ENCODE peak calls at places on chromosomes 7 and 10, in seven cellular contexts. One of them, this sample, is unnamed.

GRCh38 chr7:18086165-18087030 is 58.8 kb upstream of the PRPS1L1 start:
- DNase-seq in PC-3: peak; percentile 36
- DNase-seq in H1: peak; percentile 69
- DNase-seq in upper lobe of right lung: peak; percentile 66
- DNase-seq in RWPE1: peak; percentile 30
- DNase-seq in PC-9: no peak
- DNase-seq in mesendoderm: peak; percentile 34
- DNase-seq in this sample: no peak

GRCh38 chr10:100529473-100530298 is at the start of gene NDUFB8:
- DNase-seq in PC-9: peak; percentile 37
- DNase-seq in H1: peak; percentile 95
- DNase-seq in PC-3: peak; percentile 76
- DNase-seq in upper lobe of right lung: peak; percentile 94
- DNase-seq in RWPE1: peak; percentile 83
- DNase-seq in mesendoderm: peak; percentile 89
- DNase-seq in this sample: peak; percentile 56

GRCh38 chr10:76176166-76176550 is 744.7 kb downstream of the LRMDA start:
- DNase-seq in mesendoderm: no peak
- DNase-seq in H1: no peak
- DNase-seq in PC-9: no peak
- DNase-seq in upper lobe of right lung: no peak
- DNase-seq in PC-3: no peak
- DNase-seq in RWPE1: no peak
- DNase-seq in this sample: no peak

GRCh38 chr10:125011926-125012705 is 70.2 kb downstream of the ZRANB1 start:
- DNase-seq in upper lobe of right lung: no peak
- DNase-seq in PC-9: no peak
- DNase-seq in RWPE1: peak; percentile 63
- DNase-seq in PC-3: no peak
- DNase-seq in H1: no peak
- DNase-seq in mesendoderm: no peak
- DNase-seq in this sample: no peak

GRCh38 chr7:127566242-127566641 is 19.2 kb downstream of the GCC1 start:
- DNase-seq in H1: no peak
- DNase-seq in PC-9: no peak
- DNase-seq in mesendoderm: no peak
- DNase-seq in PC-3: no peak
- DNase-seq in upper lobe of right lung: no peak
- DNase-seq in RWPE1: no peak
- DNase-seq in this sample: no peak

GRCh38 chr10:51786684-51787035 is 87.3 kb upstream of the CSTF2T start:
- DNase-seq in RWPE1: no peak
- DNase-seq in H1: no peak
- DNase-seq in upper lobe of right lung: no peak
- DNase-seq in PC-3: no peak
- DNase-seq in mesendoderm: no peak
- DNase-seq in PC-9: no peak
- DNase-seq in this sample: no peak

GRCh38 chr7:141369422-141369821 is 181.8 kb upstream of the AGK start:
- DNase-seq in upper lobe of right lung: no peak
- DNase-seq in PC-9: no peak
- DNase-seq in H1: no peak
- DNase-seq in mesendoderm: no peak
- DNase-seq in PC-3: no peak
- DNase-seq in RWPE1: no peak
- DNase-seq in this sample: no peak

GRCh38 chr10:107966817-107967216 is 802.3 kb upstream of the SORCS1 start:
- DNase-seq in PC-9: no peak
- DNase-seq in mesendoderm: no peak
- DNase-seq in PC-3: peak; percentile 30
- DNase-seq in RWPE1: no peak
- DNase-seq in H1: no peak
- DNase-seq in upper lobe of right lung: no peak
- DNase-seq in this sample: no peak

GRCh38 chr7:158824028-158824427 is 5.3 kb downstream of the ESYT2 start:
- DNase-seq in RWPE1: no peak
- DNase-seq in H1: no peak
- DNase-seq in PC-9: no peak
- DNase-seq in upper lobe of right lung: no peak
- DNase-seq in mesendoderm: no peak
- DNase-seq in PC-3: no peak
- DNase-seq in this sample: no peak

GRCh38 chr7:150927954-150928340 is 50.2 kb downstream of the KCNH2 start:
- DNase-seq in PC-3: peak; percentile 19
- DNase-seq in mesendoderm: peak; percentile 19
- DNase-seq in upper lobe of right lung: no peak
- DNase-seq in H1: no peak
- DNase-seq in PC-9: no peak
- DNase-seq in RWPE1: peak; percentile 21
- DNase-seq in this sample: no peak

DNA sequence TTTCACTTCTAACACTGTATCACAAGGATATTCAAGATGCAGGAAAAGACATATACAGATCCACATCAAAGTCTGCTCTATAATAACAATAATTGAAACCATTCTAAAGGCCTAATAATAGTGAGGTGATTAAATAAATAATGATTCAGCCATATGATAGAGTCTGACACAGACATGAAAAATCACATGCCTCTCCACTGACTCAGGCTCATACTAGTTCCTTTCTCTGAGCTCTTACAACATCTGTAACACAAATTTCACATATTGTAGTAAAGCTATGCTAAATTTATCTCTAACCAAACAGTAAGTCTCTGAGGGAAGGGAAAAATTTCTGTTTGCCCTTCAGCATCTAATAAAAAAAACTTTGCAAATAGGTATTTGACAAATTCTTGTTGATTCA is 54.1 kb downstream of the CUBN start:
- DNase-seq in H1: no peak
- DNase-seq in upper lobe of right lung: no peak
- DNase-seq in mesendoderm: no peak
- DNase-seq in RWPE1: peak; percentile 69
- DNase-seq in PC-3: peak; percentile 81
- DNase-seq in PC-9: peak; percentile 88
- DNase-seq in this sample: no peak
- H3K27ac ChIP-seq in H1: no peak overlapping the region
- H3K27ac ChIP-seq in upper lobe of right lung: peak overlapping the region; percentile 28
- H3K27ac ChIP-seq in mesendoderm: no peak overlapping the region
- H3K27ac ChIP-seq in RWPE1: peak overlapping the region; percentile 83
- H3K27ac ChIP-seq in PC-3: peak overlapping the region; percentile 86
- H3K27ac ChIP-seq in PC-9: peak overlapping the region; percentile 89
- H3K27ac ChIP-seq in this sample: peak overlapping the region; percentile 35

DNA sequence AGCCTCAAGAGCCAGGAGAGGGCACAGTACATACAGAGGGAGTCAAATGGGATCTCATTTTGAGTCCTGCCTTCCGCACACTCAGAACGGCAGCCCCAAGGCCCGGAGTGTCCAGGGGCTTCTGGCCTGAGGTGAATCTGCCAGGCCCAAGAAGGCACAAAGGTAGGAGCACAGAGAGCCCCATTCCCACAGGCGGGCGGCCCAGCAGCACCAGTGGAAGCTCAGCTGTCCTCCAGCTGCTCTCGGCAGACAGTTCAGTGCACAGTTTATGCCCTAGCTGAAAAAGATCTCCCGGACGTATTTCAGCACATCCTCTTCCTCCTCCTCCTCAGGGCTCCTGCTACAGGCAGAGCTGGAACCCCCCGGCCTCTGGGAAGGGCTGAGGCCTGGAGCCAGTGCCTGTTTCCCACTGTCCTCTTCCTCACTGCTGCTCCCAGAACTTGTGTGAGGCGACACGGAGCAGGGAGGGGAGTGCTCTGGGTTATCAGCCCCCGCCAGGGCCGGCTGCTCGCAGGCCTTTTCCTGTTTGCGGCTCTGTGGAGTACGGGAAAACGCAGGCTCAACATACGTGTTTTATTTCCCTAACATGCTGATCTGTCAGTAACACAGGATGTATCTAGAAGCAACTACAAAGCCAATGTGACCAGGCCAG is 4.0 kb downstream of the CYREN start:
- DNase-seq in upper lobe of right lung: no peak
- DNase-seq in RWPE1: no peak
- DNase-seq in mesendoderm: no peak
- DNase-seq in PC-9: no peak
- DNase-seq in PC-3: no peak
- DNase-seq in H1: no peak
- DNase-seq in this sample: no peak
- H3K27ac ChIP-seq in upper lobe of right lung: peak overlapping the region; percentile 68
- H3K27ac ChIP-seq in RWPE1: no peak overlapping the region
- H3K27ac ChIP-seq in mesendoderm: no peak overlapping the region
- H3K27ac ChIP-seq in PC-9: no peak overlapping the region
- H3K27ac ChIP-seq in PC-3: no peak overlapping the region
- H3K27ac ChIP-seq in H1: no peak overlapping the region
- H3K27ac ChIP-seq in this sample: peak overlapping the region; percentile 97

GRCh38 chr7:5282464-5283316 is at the start of gene SLC29A4:
- DNase-seq in RWPE1: no peak
- DNase-seq in mesendoderm: peak; percentile 40
- DNase-seq in PC-9: no peak
- DNase-seq in PC-3: peak; percentile 19
- DNase-seq in upper lobe of right lung: peak; percentile 77
- DNase-seq in H1: no peak
- DNase-seq in this sample: no peak

GRCh38 chr7:5286933-5287332 is 4.2 kb downstream of the SLC29A4 start:
- DNase-seq in RWPE1: no peak
- DNase-seq in PC-3: no peak
- DNase-seq in mesendoderm: no peak
- DNase-seq in H1: no peak
- DNase-seq in upper lobe of right lung: no peak
- DNase-seq in PC-9: no peak
- DNase-seq in this sample: no peak

GRCh38 chr7:5284304-5285281 is 1.9 kb downstream of the SLC29A4 start:
- DNase-seq in PC-9: peak; percentile 52
- DNase-seq in H1: peak; percentile 82
- DNase-seq in mesendoderm: peak; percentile 86
- DNase-seq in RWPE1: no peak
- DNase-seq in upper lobe of right lung: peak; percentile 77
- DNase-seq in PC-3: peak; percentile 29
- DNase-seq in this sample: no peak

GRCh38 chr7:5279734-5280133 is 3.0 kb upstream of the SLC29A4 start:
- DNase-seq in PC-9: no peak
- DNase-seq in PC-3: no peak
- DNase-seq in RWPE1: no peak
- DNase-seq in mesendoderm: no peak
- DNase-seq in H1: no peak
- DNase-seq in upper lobe of right lung: no peak
- DNase-seq in this sample: no peak

DNA sequence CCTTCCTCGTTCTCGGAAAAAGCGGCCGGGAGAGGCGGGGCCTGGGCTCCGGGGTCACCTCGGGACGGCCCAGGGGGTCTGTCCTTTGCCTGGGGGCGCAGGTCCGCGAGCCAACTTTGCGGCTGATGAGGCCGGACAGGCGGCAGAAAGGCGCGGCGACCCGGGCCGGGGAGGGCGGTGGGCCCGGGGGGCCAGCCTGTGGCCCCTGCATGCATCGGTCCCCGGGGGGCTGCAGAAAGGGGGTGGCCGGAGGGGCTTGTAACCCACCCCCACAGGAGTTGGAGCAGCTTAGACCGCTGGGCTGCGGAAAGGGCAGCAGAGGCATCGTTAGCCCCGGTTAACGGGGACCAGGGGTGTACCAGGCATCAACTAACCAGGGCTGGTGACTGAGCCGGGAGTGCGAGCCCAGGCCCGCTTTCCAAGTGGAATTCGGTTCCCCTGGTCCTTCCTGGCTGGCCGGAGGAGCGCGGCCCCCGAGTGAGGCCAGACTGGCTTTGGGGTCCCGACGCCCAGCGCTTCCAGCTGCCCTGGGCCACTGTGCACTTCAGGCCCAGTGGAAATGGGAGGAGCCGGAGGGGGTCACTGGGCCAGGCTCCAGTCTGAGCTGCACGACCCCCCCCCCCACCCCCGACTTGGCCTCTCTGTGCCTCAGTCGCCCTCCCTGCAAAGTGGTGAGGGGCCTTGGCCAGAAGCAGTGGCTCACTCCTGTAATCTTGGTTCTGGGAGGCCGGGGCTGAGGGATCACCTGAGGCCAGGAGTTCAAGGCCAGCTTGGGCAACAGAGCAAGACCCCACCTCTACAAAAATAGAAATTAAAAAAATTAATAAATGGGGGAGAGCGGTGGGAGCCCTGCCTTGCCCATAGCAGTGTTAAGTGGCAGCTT is 919 bp downstream of the SLC29A4 start:
- DNase-seq in PC-9: no peak
- DNase-seq in RWPE1: peak; percentile 33
- DNase-seq in mesendoderm: no peak
- DNase-seq in H1: no peak
- DNase-seq in PC-3: no peak
- DNase-seq in upper lobe of right lung: no peak
- DNase-seq in this sample: no peak
- H3K27ac ChIP-seq in PC-9: no peak overlapping the region
- H3K27ac ChIP-seq in RWPE1: no peak overlapping the region
- H3K27ac ChIP-seq in mesendoderm: no peak overlapping the region
- H3K27ac ChIP-seq in H1: no peak overlapping the region
- H3K27ac ChIP-seq in PC-3: no peak overlapping the region
- H3K27ac ChIP-seq in upper lobe of right lung: no peak overlapping the region
- H3K27ac ChIP-seq in this sample: no peak overlapping the region

DNA sequence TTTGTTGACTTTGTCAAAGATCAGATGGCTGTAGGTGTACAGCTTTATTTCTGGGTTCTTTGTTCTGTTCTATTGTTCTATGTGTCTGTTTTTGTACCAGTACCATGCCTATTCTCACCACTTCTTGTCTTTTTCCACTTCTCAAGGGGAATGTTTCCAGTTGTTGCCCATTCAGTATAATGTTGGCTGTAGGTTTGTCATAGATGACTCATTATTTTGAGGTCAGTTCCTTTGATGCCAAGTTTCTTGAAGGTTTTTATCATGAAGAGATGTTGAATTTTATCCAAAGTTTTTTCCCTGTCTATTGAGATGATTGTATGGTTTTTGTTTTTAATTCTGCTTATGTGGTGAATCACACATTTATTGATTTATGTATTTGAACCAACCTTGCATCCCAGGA is 216.7 kb upstream of the RNF32 start:
- DNase-seq in PC-9: no peak
- DNase-seq in RWPE1: no peak
- DNase-seq in PC-3: peak; percentile 38
- DNase-seq in upper lobe of right lung: no peak
- DNase-seq in H1: no peak
- DNase-seq in mesendoderm: no peak
- DNase-seq in this sample: no peak
- H3K27ac ChIP-seq in PC-9: no peak overlapping the region
- H3K27ac ChIP-seq in RWPE1: no peak overlapping the region
- H3K27ac ChIP-seq in PC-3: no peak overlapping the region
- H3K27ac ChIP-seq in upper lobe of right lung: no peak overlapping the region
- H3K27ac ChIP-seq in H1: no peak overlapping the region
- H3K27ac ChIP-seq in mesendoderm: no peak overlapping the region
- H3K27ac ChIP-seq in this sample: no peak overlapping the region

GRCh38 chr7:93717217-93717900 is 142.8 kb upstream of the CALCR start:
- DNase-seq in RWPE1: peak; percentile 34
- DNase-seq in H1: no peak
- DNase-seq in upper lobe of right lung: no peak
- DNase-seq in mesendoderm: no peak
- DNase-seq in PC-9: no peak
- DNase-seq in PC-3: peak; percentile 45
- DNase-seq in this sample: no peak
- H3K27ac ChIP-seq in RWPE1: no peak overlapping the region
- H3K27ac ChIP-seq in H1: no peak overlapping the region
- H3K27ac ChIP-seq in upper lobe of right lung: no peak overlapping the region
- H3K27ac ChIP-seq in mesendoderm: no peak overlapping the region
- H3K27ac ChIP-seq in PC-9: no peak overlapping the region
- H3K27ac ChIP-seq in PC-3: no peak overlapping the region
- H3K27ac ChIP-seq in this sample: no peak overlapping the region

This sample was measured in esophagus squamous epithelium.